ENCODE peak calls at places on chromosomes 4 and X, in nine cellular contexts. W is MM.1S; T is right atrium auricular region; Y is CD8-positive, alpha-beta memory T cell; J is upper lobe of right lung; A is A673; Z is aorta; C is brain microvascular endothelial cell; H is hepatocyte. V is an unnamed sample. For H3K36me3, the result is how much of the 10 kb centered on the place peaks cover.

GRCh38 chr4:62256469-62256868 is 1056.3 kb downstream of the ADGRL3 start:
- DNase-seq in T (no peak), J (no peak), Y (no peak), A (no peak), Z (no peak), C (no peak), W (no peak), H (no peak), V (no peak)

GRCh38 chr4:10619220-10619619 is 65.3 kb downstream of the CLNK start:
- DNase-seq in Z (no peak), W (no peak), Y (no peak), J (no peak), C (peak), A (no peak), T (no peak), H (peak), V (no peak)

GRCh38 chrX:133544105-133544504 is 128.8 kb upstream of the GPC4 start:
- DNase-seq in Y (no peak), W (no peak), H (peak), Z (no peak), J (no peak), A (no peak), C (peak), T (no peak), V (no peak)

GRCh38 chr4:1204828-1205591 is 32.6 kb upstream of the SPON2 start:
- DNase-seq in C (no peak), A (no peak), J (peak), Y (peak), W (no peak), Z (peak), T (peak), H (peak), V (no peak)

GRCh38 chr4:71189471-71189870 is 149.3 kb upstream of the SLC4A4 start:
- DNase-seq in A (no peak), Y (no peak), W (no peak), J (no peak), C (peak), Z (no peak), H (no peak), T (no peak), V (no peak)

GRCh38 chr4:70715097-70715496 is 6.7 kb upstream of the RUFY3 start:
- DNase-seq in T (no peak), H (no peak), C (peak), A (no peak), J (no peak), Y (no peak), W (no peak), Z (no peak), V (no peak)

GRCh38 chr4:151389316-151389715 is 19.7 kb upstream of the FHIP1A start:
- DNase-seq in Y (no peak), A (no peak), J (no peak), W (no peak), C (no peak), Z (no peak), H (no peak), T (no peak), V (no peak)

GRCh38 chr4:153759407-153760226 is at the start of gene RNF175:
- DNase-seq in H (peak), T (no peak), W (no peak), C (no peak), A (peak), Z (peak), J (no peak), Y (no peak), V (no peak)

GRCh38 chrX:96436105-96436504 is 248.5 kb upstream of the DIAPH2 start:
- DNase-seq in T (no peak), J (no peak), H (no peak), C (peak), Y (no peak), A (no peak), Z (no peak), W (no peak), V (no peak)

GRCh38 chrX:119682019-119682989 is 10.7 kb downstream of the SEPTIN6 start:
- DNase-seq in C (no peak), A (no peak), Z (no peak), J (no peak), W (peak), T (no peak), H (no peak), Y (peak), V (no peak)

GRCh38 chr4:15344041-15344440 is 83.8 kb upstream of the C1QTNF7 start:
- DNase-seq in W (no peak), A (no peak), Y (no peak), Z (no peak), C (peak), J (no peak), T (no peak), H (no peak), V (no peak)

GRCh38 chr4:181148470-181148869 is 1094.7 kb upstream of the TENM3 start:
- DNase-seq in Z (no peak), J (no peak), H (no peak), Y (no peak), A (no peak), C (no peak), W (no peak), T (no peak), V (no peak)

GRCh38 chrX:25925956-25926355 is 212.2 kb upstream of the MAGEB18 start:
- DNase-seq in Z (no peak), C (no peak), Y (no peak), T (no peak), J (no peak), A (no peak), H (no peak), W (no peak), V (no peak)

GRCh38 chr4:38062088-38062893 is 102.1 kb downstream of the PTTG2 start:
- DNase-seq in T (peak), A (peak), C (peak), Z (peak), W (peak), H (peak), J (peak), Y (peak), V (peak)

GRCh38 chr4:40995850-40996249 is 218.5 kb downstream of the APBB2 start:
- DNase-seq in H (no peak), T (no peak), J (no peak), A (no peak), C (no peak), Y (no peak), Z (no peak), W (no peak), V (no peak)

GRCh38 chr4:169205146-169205806 is 65.5 kb downstream of the SH3RF1 start:
- DNase-seq in Z (no peak), A (no peak), W (no peak), H (no peak), T (no peak), Y (no peak), J (no peak), C (no peak), V (no peak)

GRCh38 chr4:74768857-74769525 is 25.3 kb downstream of the BTC start:
- DNase-seq in J (no peak), W (no peak), T (no peak), Y (no peak), C (peak), Z (no peak), A (peak), H (peak), V (no peak)

GRCh38 chr4:180377741-180378140 is 1865.5 kb upstream of the TENM3 start:
- DNase-seq in H (no peak), C (no peak), Y (no peak), T (no peak), J (no peak), W (no peak), A (no peak), Z (no peak), V (no peak)

GRCh38 chr4:3286335-3287175 is 6.3 kb upstream of the RGS12 start:
- DNase-seq in H (no peak), W (peak), Y (no peak), A (no peak), Z (peak), C (no peak), T (no peak), J (peak), V (no peak)

GRCh38 chr4:163681208-163681821 is 186.8 kb downstream of the TMA16 start:
- DNase-seq in H (peak), J (no peak), Y (no peak), Z (no peak), T (no peak), W (peak), A (peak), C (no peak), V (no peak)

GRCh38 chr4:145796338-145796737 is 116.4 kb downstream of the C4orf51 start:
- DNase-seq in T (no peak), Y (no peak), C (no peak), W (no peak), Z (no peak), A (no peak), H (no peak), J (no peak), V (no peak)

GRCh38 chrX:149198980-149199732 is 305.9 kb downstream of the IDS start:
- DNase-seq in Y (no peak), A (no peak), C (no peak), H (no peak), J (no peak), Z (no peak), W (no peak), T (no peak), V (no peak)

GRCh38 chr4:80307183-80307735 is 28.3 kb upstream of the CFAP299 start:
- DNase-seq in Z (no peak), J (no peak), A (peak), T (no peak), H (peak), Y (no peak), C (peak), W (no peak), V (no peak)

GRCh38 chr4:66704243-66704642 is 841.1 kb downstream of the CENPC start:
- DNase-seq in J (no peak), W (no peak), Y (no peak), Z (no peak), A (no peak), T (no peak), H (no peak), C (no peak), V (no peak)

GRCh38 chr4:141002323-141002805 is 130.9 kb downstream of the RNF150 start:
- DNase-seq in C (peak), T (no peak), H (peak), W (no peak), J (no peak), A (no peak), Y (no peak), Z (no peak), V (no peak)

GRCh38 chr4:17066972-17067371 is 168.5 kb upstream of the LDB2 start:
- DNase-seq in T (no peak), Z (no peak), H (peak), A (peak), J (no peak), W (no peak), C (peak), Y (no peak), V (peak)

GRCh38 chr4:14650127-14650526 is 352.2 kb upstream of the CPEB2 start:
- DNase-seq in Z (no peak), A (no peak), W (no peak), Y (no peak), C (peak), H (no peak), J (no peak), T (no peak), V (no peak)

GRCh38 chrX:54748626-54749025 is 49.4 kb downstream of the ITIH6 start:
- DNase-seq in Z (no peak), J (no peak), A (no peak), W (no peak), T (no peak), Y (no peak), H (no peak), C (no peak), V (no peak)

GRCh38 chr4:94933799-94934198 is 176.0 kb downstream of the BMPR1B start:
- DNase-seq in A (no peak), T (no peak), J (no peak), Z (no peak), H (no peak), Y (no peak), W (no peak), C (peak), V (no peak)

GRCh38 chrX:12811658-12812057 is 20.4 kb downstream of the PRPS2 start:
- DNase-seq in A (no peak), J (no peak), W (no peak), C (no peak), Z (no peak), T (no peak), Y (no peak), H (no peak), V (no peak)

GRCh38 chrX:12819231-12819630 is 28.0 kb downstream of the PRPS2 start:
- DNase-seq in Y (no peak), J (no peak), H (no peak), W (no peak), A (no peak), C (no peak), T (no peak), Z (no peak), V (no peak)

GRCh38 chrX:12814434-12814833 is 23.2 kb downstream of the PRPS2 start:
- DNase-seq in T (no peak), J (no peak), Z (no peak), W (peak), A (peak), C (peak), H (peak), Y (peak), V (no peak)
- H3K36me3 ChIP-seq in T (under half), J (under half), Z (under half), W (under half), A (under half), C (under half), H (under half), Y (under half), V (under half)

GRCh38 chrX:45748443-45748842 is 547.8 kb upstream of the DIPK2B start:
- DNase-seq in C (no peak), W (no peak), Z (no peak), Y (no peak), H (no peak), J (no peak), A (no peak), T (no peak), V (no peak)

GRCh38 chrX:45749375-45749774 is 548.7 kb upstream of the DIPK2B start:
- DNase-seq in H (no peak), A (peak), W (no peak), C (no peak), J (no peak), Z (no peak), Y (no peak), T (no peak), V (no peak)

GRCh38 chrX:45747905-45748304 is 547.2 kb upstream of the DIPK2B start:
- DNase-seq in C (no peak), T (no peak), H (no peak), W (no peak), J (no peak), Y (no peak), Z (no peak), A (no peak), V (no peak)

GRCh38 chrX:45751156-45751555 is 550.5 kb upstream of the DIPK2B start:
- DNase-seq in T (no peak), J (no peak), Z (no peak), C (no peak), A (no peak), Y (no peak), H (no peak), W (no peak), V (no peak)

GRCh38 chrX:45750639-45751038 is 550.0 kb upstream of the DIPK2B start:
- DNase-seq in C (no peak), W (no peak), T (no peak), A (no peak), J (no peak), Z (no peak), Y (no peak), H (no peak), V (no peak)
- H3K36me3 ChIP-seq in C (under half), W (under half), T (under half), A (under half), J (under half), Z (under half), Y (under half), H (under half), V (under half)

GRCh38 chrX:111505783-111506182 is 5.7 kb upstream of the SERTM2 start:
- DNase-seq in Y (no peak), W (no peak), J (no peak), Z (no peak), A (no peak), C (no peak), H (no peak), T (no peak), V (no peak)

GRCh38 chrX:111504941-111505340 is 6.5 kb upstream of the SERTM2 start:
- DNase-seq in C (no peak), T (no peak), A (no peak), Z (no peak), Y (no peak), H (no peak), W (no peak), J (no peak), V (no peak)

GRCh38 chrX:111507931-111508330 is 3.5 kb upstream of the SERTM2 start:
- DNase-seq in Z (no peak), A (no peak), Y (no peak), H (no peak), T (no peak), C (no peak), J (no peak), W (no peak), V (no peak)

GRCh38 chrX:111503594-111503993 is 7.9 kb upstream of the SERTM2 start:
- DNase-seq in J (no peak), C (no peak), T (no peak), H (no peak), Z (no peak), W (no peak), Y (no peak), A (no peak), V (no peak)

DNA sequence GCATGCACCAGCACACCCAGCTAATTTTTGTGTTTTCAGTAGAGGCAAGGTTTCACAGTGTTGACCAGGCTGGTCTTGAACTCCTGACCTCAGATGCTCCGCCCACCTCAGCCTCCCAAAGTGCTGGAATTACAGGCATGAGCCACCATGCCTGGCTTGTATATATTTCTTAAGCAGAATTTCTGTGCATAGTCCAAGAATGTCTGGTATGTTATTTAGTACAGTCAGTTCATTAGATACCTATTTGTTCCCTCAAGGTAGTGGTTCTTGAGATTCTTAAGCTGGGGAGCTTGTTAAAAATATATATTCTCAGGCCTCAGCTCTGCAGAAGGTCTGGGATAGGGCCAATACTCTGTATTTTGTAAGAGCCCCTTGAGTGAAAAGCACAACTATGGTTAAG is 4.6 kb upstream of the SERTM2 start:
- DNase-seq in Y (no peak), A (no peak), H (no peak), C (no peak), W (no peak), Z (no peak), J (no peak), T (no peak), V (no peak)
- H3K36me3 ChIP-seq in Y (under half), A (under half), H (under half), C (under half), W (under half), Z (under half), J (under half), T (under half), V (under half)

DNA sequence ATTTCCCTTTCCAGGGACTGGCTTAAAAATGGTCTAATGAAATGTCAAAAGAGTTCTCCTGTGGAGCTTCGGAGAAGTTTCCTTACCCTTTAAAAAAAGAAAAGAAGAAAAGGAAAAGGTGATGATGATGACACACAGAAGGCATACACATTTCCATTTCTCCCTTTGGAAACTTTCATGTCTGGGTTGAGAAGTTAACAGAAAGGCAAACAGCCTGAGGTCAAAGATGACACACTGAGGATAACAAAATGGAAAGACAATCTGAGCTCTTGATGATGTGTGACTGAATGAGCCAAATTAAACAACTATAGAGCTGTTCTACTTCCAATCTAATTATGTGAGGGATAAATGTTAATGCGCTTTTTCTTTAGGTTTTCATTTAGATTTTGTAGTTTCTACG is 32.2 kb downstream of the NFXL1 start:
- DNase-seq in T (no peak), H (no peak), W (no peak), Y (no peak), C (no peak), Z (no peak), J (no peak), A (no peak), V (no peak)
- H3K36me3 ChIP-seq in T (under half), H (under half), W (under half), Y (under half), C (under half), Z (under half), J (half or more), A (under half), V (under half)

GRCh38 chr4:84733343-84734033 is 150.6 kb downstream of the CDS1 start:
- DNase-seq in T (no peak), W (no peak), H (no peak), C (no peak), J (no peak), Z (no peak), Y (no peak), A (no peak), V (no peak)

GRCh38 chr4:84734037-84734436 is 151.1 kb downstream of the CDS1 start:
- DNase-seq in Z (no peak), H (no peak), J (no peak), C (no peak), T (no peak), Y (no peak), W (no peak), A (no peak), V (no peak)

GRCh38 chr4:84740071-84740470 is 157.1 kb downstream of the CDS1 start:
- DNase-seq in Y (no peak), A (no peak), H (no peak), C (no peak), T (no peak), J (no peak), W (no peak), Z (no peak), V (no peak)

GRCh38 chr4:84738622-84739021 is 155.7 kb downstream of the CDS1 start:
- DNase-seq in T (no peak), H (no peak), A (no peak), C (no peak), Y (no peak), J (no peak), Z (no peak), W (no peak), V (no peak)

DNA sequence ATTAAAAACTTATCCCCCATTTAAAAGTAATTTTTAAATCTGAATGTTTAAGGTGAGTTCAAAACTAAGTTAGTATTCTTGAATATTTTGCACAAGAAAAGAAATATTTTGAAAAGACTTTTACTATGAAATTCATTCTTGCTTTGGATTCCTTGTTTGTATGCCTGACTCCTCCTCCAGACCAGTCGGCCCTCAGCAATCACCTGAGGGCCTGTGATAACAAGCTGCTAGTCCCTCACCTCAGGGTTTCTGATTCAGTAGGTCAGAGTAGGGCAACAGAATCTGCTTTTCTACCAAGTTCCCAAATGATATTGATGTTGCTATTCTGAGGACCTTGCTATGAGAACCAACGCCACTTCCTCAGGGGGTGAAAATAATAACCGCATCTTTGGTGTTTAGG is 154.7 kb downstream of the CDS1 start:
- DNase-seq in W (no peak), J (no peak), A (no peak), C (no peak), H (no peak), Z (no peak), T (no peak), Y (no peak), V (no peak)
- H3K36me3 ChIP-seq in W (under half), J (half or more), A (under half), C (under half), H (under half), Z (under half), T (half or more), Y (under half), V (half or more)

DNA sequence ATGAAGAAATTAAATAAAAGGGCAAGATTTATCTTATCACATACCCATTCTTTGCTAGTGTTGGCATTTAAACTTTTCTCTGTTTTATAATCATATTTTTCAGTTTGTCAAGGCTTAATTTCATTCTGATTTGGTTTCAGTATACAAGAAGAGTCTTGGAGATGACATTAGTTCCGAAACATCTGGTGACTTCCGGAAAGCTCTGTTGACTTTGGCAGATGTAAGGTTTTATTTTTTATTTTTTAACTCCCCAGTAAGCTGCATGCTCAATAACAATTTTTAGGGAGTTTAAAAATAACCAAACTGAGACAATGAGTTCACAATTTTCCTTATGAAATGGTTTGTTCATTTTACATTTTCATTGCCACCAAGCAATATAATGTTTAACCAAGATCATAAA is 39.8 kb downstream of the ANXA3 start:
- DNase-seq in A (no peak), C (no peak), T (no peak), Y (no peak), W (no peak), Z (no peak), H (no peak), J (no peak), V (no peak)
- H3K36me3 ChIP-seq in A (under half), C (under half), T (under half), Y (under half), W (under half), Z (under half), H (under half), J (under half), V (under half)